ENCODE peak calls at places on chromosomes 1 and 21, in five cellular contexts. T is uterus, B is choroid plexus epithelial cell, P is Caco-2, G is kidney. E is an unnamed sample.

GRCh38 chr1:179742717-179743678 is at the start of gene FAM163A:
- DNase-seq in T (no peak), B (no peak), P (no peak), G (no peak), E (no peak)

GRCh38 chr1:158333405-158334145 is 2.2 kb upstream of the CD1B start:
- DNase-seq in T (no peak), B (no peak), P (no peak), G (no peak), E (no peak)

GRCh38 chr1:236576004-236576403 is 28.3 kb downstream of the HEATR1 start:
- DNase-seq in T (no peak), B (peak; percentile 69), P (no peak), G (no peak), E (no peak)

GRCh38 chr21:34881421-34881820 is 167.7 kb downstream of the RUNX1 start:
- DNase-seq in T (no peak), B (peak; percentile 89), P (no peak), G (no peak), E (no peak)

GRCh38 chr21:39938086-39938611 is 70.9 kb downstream of the PCP4 start:
- DNase-seq in T (no peak), B (no peak), P (no peak), G (no peak), E (no peak)

GRCh38 chr1:168135982-168136708 is 585 bp downstream of the GPR161 start:
- DNase-seq in T (peak; percentile 34), B (no peak), P (peak; percentile 82), G (peak; percentile 73), E (no peak)

GRCh38 chr1:34346128-34346527 is 169.4 kb downstream of the C1orf94 start:
- DNase-seq in T (no peak), B (no peak), P (no peak), G (no peak), E (no peak)

GRCh38 chr1:70372426-70372825 is 17.9 kb upstream of the ANKRD13C start:
- DNase-seq in T (no peak), B (no peak), P (no peak), G (no peak), E (no peak)

GRCh38 chr21:25942145-25942544 is 207.4 kb downstream of the GABPA start:
- DNase-seq in T (no peak), B (peak; percentile 42), P (no peak), G (no peak), E (no peak)

GRCh38 chr1:237005674-237006073 is 1.4 kb upstream of the MT1HL1 start:
- DNase-seq in T (no peak), B (no peak), P (no peak), G (no peak), E (no peak)

GRCh38 chr21:39082656-39083376 is 100.4 kb downstream of the PSMG1 start:
- DNase-seq in T (peak; percentile 12), B (no peak), P (peak; percentile 72), G (no peak), E (no peak)

GRCh38 chr1:221698579-221699349 is 43.1 kb downstream of the DUSP10 start:
- DNase-seq in T (no peak), B (no peak), P (no peak), G (no peak), E (no peak)

GRCh38 chr1:43994794-43995790 is 3.7 kb downstream of the CCDC24 start:
- DNase-seq in T (no peak), B (peak; percentile 24), P (peak; percentile 54), G (no peak), E (no peak)
- TF ChIP-seq CTCF in T (no peak), B (peak; percentile 44), P (peak; percentile 37), G (no peak), E (peak; percentile 57)

GRCh38 chr1:44213222-44214112 is at the start of gene DMAP1:
- DNase-seq in T (peak; percentile 81), B (peak; percentile 88), P (peak; percentile 78), G (peak; percentile 93), E (no peak)
- TF ChIP-seq CTCF in T (peak; percentile 30), B (peak; percentile 39), P (no peak), G (peak; percentile 27), E (peak; percentile 32)

GRCh38 chr1:161805399-161806197 is 39.5 kb downstream of the ATF6 start:
- DNase-seq in T (no peak), B (peak; percentile 35), P (no peak), G (no peak), E (no peak)
- TF ChIP-seq CTCF in T (no peak), B (no peak), P (no peak), G (no peak), E (no peak)

GRCh38 chr1:108679586-108680213 is 12.4 kb upstream of the PRPF38B start:
- DNase-seq in T (no peak), B (no peak), P (no peak), G (no peak), E (no peak)

DNA sequence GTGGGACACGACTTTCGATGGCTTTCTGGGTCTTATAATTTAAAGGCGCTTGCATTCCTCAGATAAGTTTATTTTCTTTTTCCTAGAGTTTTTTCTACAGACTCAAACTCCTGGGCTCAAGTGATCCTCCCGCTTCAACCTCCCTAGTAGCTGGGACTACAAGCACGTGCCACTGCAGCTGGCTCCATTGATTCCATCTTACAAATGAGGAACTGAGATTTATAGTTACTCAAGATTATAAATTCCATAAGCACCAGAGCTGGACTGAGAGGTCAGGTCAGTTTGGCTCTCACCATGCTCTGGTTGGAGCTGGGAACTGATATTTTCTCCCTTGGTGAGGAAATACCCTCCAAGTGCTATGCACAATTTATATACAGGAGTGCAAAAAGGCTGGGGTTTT is 13.4 kb upstream of the PRPF38B start:
- DNase-seq in T (no peak), B (no peak), P (no peak), G (no peak), E (no peak)
- TF ChIP-seq CTCF in T (no peak), B (no peak), P (no peak), G (no peak), E (no peak)

GRCh38 chr1:100834779-100835645 is 59.6 kb downstream of the EXTL2 start:
- DNase-seq in T (no peak), B (peak; percentile 42), P (no peak), G (no peak), E (no peak)
- TF ChIP-seq CTCF in T (no peak), B (peak; percentile 54), P (peak; percentile 46), G (peak; percentile 17), E (peak; percentile 52)

GRCh38 chr1:55141295-55141893 is 73.8 kb downstream of the USP24 start:
- DNase-seq in T (no peak), B (no peak), P (no peak), G (no peak), E (no peak)

GRCh38 chr1:55144886-55145285 is 70.3 kb downstream of the USP24 start:
- DNase-seq in T (no peak), B (no peak), P (no peak), G (no peak), E (no peak)

GRCh38 chr1:55146781-55147180 is 68.4 kb downstream of the USP24 start:
- DNase-seq in T (peak; percentile 41), B (peak; percentile 62), P (no peak), G (no peak), E (no peak)

GRCh38 chr1:55140546-55140983 is 74.6 kb downstream of the USP24 start:
- DNase-seq in T (peak; percentile 83), B (peak; percentile 96), P (peak; percentile 38), G (no peak), E (no peak)

DNA sequence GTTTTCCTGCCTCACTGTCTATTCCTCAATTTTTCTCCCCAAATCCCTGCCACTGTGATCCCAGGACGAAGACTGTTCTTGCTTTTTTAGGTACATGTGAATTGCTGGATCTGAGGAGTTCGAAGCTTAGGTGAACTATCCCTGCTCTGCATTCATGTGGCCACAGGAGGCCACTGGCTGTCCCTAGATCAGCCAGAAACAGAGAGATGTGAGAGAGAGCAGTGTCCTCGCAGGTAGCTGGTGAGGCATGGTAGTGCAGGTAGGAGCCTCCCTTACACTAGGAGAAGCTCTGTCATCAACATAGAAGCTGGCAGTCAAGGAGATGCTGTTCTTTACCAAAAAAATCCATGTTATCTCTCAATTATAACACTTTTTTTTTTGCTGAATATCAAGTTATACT is 71.5 kb downstream of the USP24 start:
- DNase-seq in T (no peak), B (no peak), P (peak; percentile 62), G (no peak), E (no peak)
- TF ChIP-seq CTCF in T (no peak), B (peak; percentile 31), P (peak; percentile 39), G (no peak), E (peak; percentile 41)

GRCh38 chr1:162877412-162877811 is 16.4 kb upstream of the CCDC190 start:
- DNase-seq in T (no peak), B (no peak), P (no peak), G (no peak), E (no peak)

GRCh38 chr1:162876751-162877150 is 15.8 kb upstream of the CCDC190 start:
- DNase-seq in T (no peak), B (peak; percentile 23), P (no peak), G (no peak), E (no peak)

GRCh38 chr1:162872981-162873380 is 12.0 kb upstream of the CCDC190 start:
- DNase-seq in T (no peak), B (peak; percentile 37), P (no peak), G (no peak), E (no peak)

GRCh38 chr1:162878000-162878596 is 17.1 kb upstream of the CCDC190 start:
- DNase-seq in T (no peak), B (peak; percentile 94), P (peak; percentile 72), G (no peak), E (no peak)

DNA sequence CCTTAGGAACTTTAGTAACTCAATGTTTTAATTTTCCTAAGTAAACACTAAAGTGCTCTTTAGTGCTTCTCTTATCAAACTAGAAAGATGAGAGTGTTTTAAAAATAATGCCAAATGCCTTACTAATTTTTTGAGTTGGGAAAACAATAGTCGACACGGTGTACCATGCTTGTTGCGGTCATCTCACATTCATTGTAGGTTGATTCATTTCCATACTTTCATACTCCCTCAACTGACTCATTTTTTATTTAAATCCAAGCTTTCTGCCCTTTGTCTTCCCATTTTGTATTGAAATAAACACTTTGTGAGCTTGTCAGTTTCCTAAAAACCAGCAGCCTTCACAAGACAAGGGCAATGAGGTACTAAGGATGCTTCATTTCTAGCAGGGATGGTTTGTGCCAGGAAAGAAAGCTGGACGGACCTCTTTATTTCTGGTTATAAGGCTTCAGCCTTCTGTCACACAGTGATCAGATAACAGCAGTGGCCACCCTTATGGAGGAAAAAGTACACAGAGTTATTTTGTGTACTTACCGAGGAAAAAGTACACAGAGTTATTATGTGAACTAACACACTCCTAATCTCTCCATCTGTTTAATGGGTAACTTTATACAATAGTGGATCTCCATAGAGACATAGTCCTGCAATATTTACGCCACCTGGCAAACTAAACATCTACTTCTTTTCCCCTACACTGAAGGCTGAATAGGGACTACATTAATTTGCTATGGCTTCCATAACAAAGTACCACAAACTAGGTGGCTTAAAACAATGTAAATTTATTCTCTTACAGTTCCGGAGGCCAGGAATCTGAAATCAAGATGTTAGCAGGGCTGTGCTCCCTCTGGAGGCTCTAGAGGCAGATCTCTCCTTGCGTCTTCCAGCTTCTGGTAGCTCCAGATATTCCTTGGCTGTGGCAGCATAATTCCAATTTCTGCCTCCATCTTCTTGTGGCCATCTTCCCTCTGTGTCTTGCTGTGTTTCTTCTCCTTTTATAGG is 13.0 kb upstream of the CCDC190 start:
- DNase-seq in T (no peak), B (peak; percentile 88), P (no peak), G (no peak), E (no peak)
- TF ChIP-seq CTCF in T (no peak), B (peak; percentile 76), P (peak; percentile 13), G (no peak), E (peak; percentile 65)

E was measured in chondrocyte.